ENCODE peak calls at places on chromosome X, in six cellular contexts. U, M, A, Z, V and X are unnamed samples.

GRCh38 chrX:42497356-42497755 is 280.6 kb downstream of the PPP1R2C start:
- DNase-seq in U (no peak), M (no peak), A (no peak), Z (no peak), V (no peak), X (no peak)

GRCh38 chrX:70979136-70979762 is 48.4 kb upstream of the SLC7A3 start:
- DNase-seq in U (peak), M (peak), A (peak), Z (no peak), V (no peak), X (no peak)

GRCh38 chrX:112654871-112655270 is 24.9 kb downstream of the LHFPL1 start:
- DNase-seq in U (no peak), M (no peak), A (no peak), Z (no peak), V (no peak), X (no peak)

GRCh38 chrX:123450217-123450616 is 266.1 kb downstream of the GRIA3 start:
- DNase-seq in U (peak), M (peak), A (peak), Z (no peak), V (no peak), X (no peak)

GRCh38 chrX:1361275-1361674 is 24.7 kb downstream of the IL3RA start:
- DNase-seq in U (no peak), M (no peak), A (no peak), Z (no peak), V (no peak), X (no peak)

GRCh38 chrX:24145340-24146186 is 4.0 kb upstream of the ZFX start:
- DNase-seq in U (no peak), M (no peak), A (peak), Z (no peak), V (peak), X (no peak)

GRCh38 chrX:71177327-71177726 is 32.7 kb downstream of the NLGN3 start:
- DNase-seq in U (no peak), M (no peak), A (no peak), Z (no peak), V (no peak), X (no peak)

GRCh38 chrX:130696542-130696941 is 206.5 kb downstream of the ENOX2 start:
- DNase-seq in U (no peak), M (no peak), A (no peak), Z (no peak), V (no peak), X (no peak)

GRCh38 chrX:113412106-113412505 is 571.5 kb upstream of the AMOT start:
- DNase-seq in U (no peak), M (no peak), A (no peak), Z (no peak), V (no peak), X (no peak)

GRCh38 chrX:65300104-65300809 is 234.3 kb downstream of the LAS1L start:
- DNase-seq in U (no peak), M (peak), A (no peak), Z (no peak), V (no peak), X (peak)

GRCh38 chrX:117147249-117147648 is 684.5 kb upstream of the CT83 start:
- DNase-seq in U (no peak), M (no peak), A (no peak), Z (no peak), V (no peak), X (no peak)

GRCh38 chrX:136867518-136867917 is 13.0 kb downstream of the RBMX start:
- DNase-seq in U (no peak), M (no peak), A (no peak), Z (no peak), V (no peak), X (no peak)

GRCh38 chrX:17453791-17454190 is 78.8 kb downstream of the NHS start:
- DNase-seq in U (no peak), M (no peak), A (no peak), Z (no peak), V (no peak), X (no peak)

GRCh38 chrX:133337250-133337649 is 78.0 kb downstream of the GPC4 start:
- DNase-seq in U (no peak), M (no peak), A (no peak), Z (no peak), V (no peak), X (no peak)

GRCh38 chrX:3520987-3521875 is 174.8 kb upstream of the MXRA5 start:
- DNase-seq in U (no peak), M (no peak), A (no peak), Z (no peak), V (no peak), X (no peak)

GRCh38 chrX:16826207-16826606 is 39.9 kb downstream of the TXLNG start:
- DNase-seq in U (peak), M (no peak), A (peak), Z (no peak), V (no peak), X (no peak)

GRCh38 chrX:99301990-99302389 is 1108.1 kb downstream of the PCDH19 start:
- DNase-seq in U (peak), M (peak), A (no peak), Z (no peak), V (no peak), X (no peak)

GRCh38 chrX:70044541-70045245 is 5.0 kb downstream of the AWAT2 start:
- DNase-seq in U (no peak), M (no peak), A (no peak), Z (no peak), V (no peak), X (no peak)

GRCh38 chrX:50618788-50619558 is 148.3 kb upstream of the DGKK start:
- DNase-seq in U (no peak), M (peak), A (no peak), Z (no peak), V (no peak), X (no peak)

GRCh38 chrX:122115604-122116003 is 1068.2 kb downstream of the GLUD2 start:
- DNase-seq in U (no peak), M (no peak), A (no peak), Z (no peak), V (no peak), X (no peak)

GRCh38 chrX:38558681-38559080 is 2.7 kb upstream of the TSPAN7 start:
- DNase-seq in U (no peak), M (no peak), A (no peak), Z (no peak), V (no peak), X (no peak)

GRCh38 chrX:154600962-154601374 is 16.0 kb downstream of the CTAG1A start:
- DNase-seq in U (no peak), M (no peak), A (no peak), Z (no peak), V (no peak), X (no peak)

GRCh38 chrX:14802943-14803710 is 69.7 kb downstream of the FANCB start:
- DNase-seq in U (no peak), M (no peak), A (no peak), Z (no peak), V (no peak), X (no peak)

GRCh38 chrX:7586126-7586525 is 256.8 kb upstream of the VCX start:
- DNase-seq in U (peak), M (peak), A (no peak), Z (no peak), V (no peak), X (no peak)

GRCh38 chrX:45699158-45699557 is 498.5 kb upstream of the DIPK2B start:
- DNase-seq in U (no peak), M (no peak), A (no peak), Z (no peak), V (no peak), X (no peak)

GRCh38 chrX:100316987-100317386 is 93.1 kb downstream of the PCDH19 start:
- DNase-seq in U (no peak), M (no peak), A (no peak), Z (no peak), V (no peak), X (no peak)

GRCh38 chrX:39766085-39766726 is 331.6 kb downstream of the BCOR start:
- DNase-seq in U (peak), M (no peak), A (no peak), Z (no peak), V (no peak), X (no peak)

GRCh38 chrX:100645106-100645505 is 1.1 kb downstream of the SRPX2 start:
- DNase-seq in U (no peak), M (no peak), A (no peak), Z (no peak), V (no peak), X (no peak)

GRCh38 chrX:132171478-132171877 is 43.7 kb upstream of the FRMD7 start:
- DNase-seq in U (no peak), M (no peak), A (no peak), Z (no peak), V (no peak), X (no peak)

GRCh38 chrX:48802089-48802812 is 384 bp downstream of the HDAC6 start:
- DNase-seq in U (peak), M (peak), A (peak), Z (peak), V (peak), X (peak)
- TF ChIP-seq CTCF in U (no peak), M (no peak), A (no peak), Z (no peak), V (no peak), X (no peak)

DNA sequence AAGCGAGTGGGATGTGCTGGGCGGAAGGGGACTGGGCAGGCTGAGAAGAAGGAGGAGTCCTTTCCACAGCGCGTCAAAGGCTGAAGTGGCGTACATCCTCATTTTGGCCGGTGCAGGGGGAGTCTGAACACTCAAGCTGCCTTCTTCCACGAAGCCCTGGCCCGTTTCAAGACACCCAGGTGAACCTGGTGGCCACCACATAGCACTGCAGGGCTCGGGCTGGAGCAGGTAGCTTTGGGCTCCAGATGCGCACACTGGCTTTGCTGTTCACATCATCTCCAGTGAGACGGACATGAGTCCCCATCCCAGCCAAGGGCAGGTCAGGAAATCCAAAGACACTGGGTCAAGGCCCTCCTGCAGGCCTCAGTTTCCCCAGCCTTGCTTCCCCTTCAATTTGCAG is 30.3 kb downstream of the CCNQ start:
- DNase-seq in U (no peak), M (peak), A (peak), Z (no peak), V (no peak), X (no peak)
- TF ChIP-seq CTCF in U (no peak), M (peak), A (no peak), Z (no peak), V (no peak), X (peak)

DNA sequence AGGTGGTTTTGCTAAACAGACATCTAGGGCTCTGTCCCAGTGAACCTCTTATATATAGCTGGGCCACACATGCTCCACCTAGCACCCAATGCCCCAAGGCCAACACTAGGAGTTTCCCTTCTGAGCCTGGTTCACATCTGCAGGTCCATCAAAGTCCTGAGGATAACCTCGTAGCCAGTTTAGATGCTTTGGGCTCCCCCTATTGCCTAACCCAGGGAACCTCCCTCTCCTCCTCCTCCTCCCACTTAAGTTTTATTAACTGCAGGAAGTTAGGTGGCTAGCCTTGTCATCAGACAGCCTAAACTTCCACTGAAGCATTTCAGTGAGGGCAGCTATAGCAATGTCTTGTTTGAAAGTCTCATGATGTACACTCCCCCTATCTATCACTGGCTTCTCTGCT is 88.0 kb downstream of the GUCY2F start:
- DNase-seq in U (no peak), M (peak), A (no peak), Z (no peak), V (no peak), X (no peak)
- TF ChIP-seq CTCF in U (no peak), M (peak), A (no peak), Z (no peak), V (no peak), X (no peak)

DNA sequence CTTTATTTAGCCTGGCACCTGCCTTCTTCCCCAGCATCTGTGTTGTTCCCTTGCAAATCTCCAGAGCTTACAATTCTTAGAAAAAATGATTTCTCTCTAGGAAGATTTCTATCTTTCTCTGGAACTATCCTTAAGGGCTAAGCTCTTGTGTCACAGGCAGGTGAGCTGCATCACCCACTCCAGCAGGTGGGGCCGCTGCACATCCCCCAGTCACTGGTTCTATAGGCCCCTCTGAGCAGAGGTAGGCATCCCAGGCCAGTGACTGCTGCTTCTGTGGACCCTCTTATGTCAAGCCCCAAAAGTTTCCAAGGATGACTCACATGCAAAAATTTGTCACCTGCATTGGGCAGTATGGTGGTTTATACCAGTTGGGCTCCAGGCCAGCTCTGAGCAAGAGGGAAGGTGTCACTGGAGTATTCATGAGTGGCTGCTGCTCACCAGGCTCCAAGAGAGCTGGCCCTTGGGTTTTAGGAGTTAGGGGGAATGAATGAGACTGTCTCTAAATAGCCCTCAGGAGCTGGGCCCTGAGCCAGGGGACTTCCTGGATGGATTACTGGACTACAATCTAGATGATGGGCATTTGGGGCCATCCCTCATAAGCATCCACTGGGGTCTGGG is 208.1 kb upstream of the EOLA2 start:
- DNase-seq in U (no peak), M (peak), A (no peak), Z (no peak), V (no peak), X (no peak)
- TF ChIP-seq CTCF in U (peak), M (peak), A (no peak), Z (no peak), V (no peak), X (no peak)

GRCh38 chrX:129522184-129523059 is 868 bp downstream of the SMARCA1 start:
- DNase-seq in U (peak), M (peak), A (peak), Z (peak), V (no peak), X (peak)
- TF ChIP-seq CTCF in U (peak), M (peak), A (no peak), Z (no peak), V (peak), X (no peak)

GRCh38 chrX:52217494-52218160 is 32.9 kb downstream of the MAGED4 start:
- DNase-seq in U (no peak), M (peak), A (no peak), Z (no peak), V (no peak), X (peak)
- TF ChIP-seq CTCF in U (no peak), M (peak), A (no peak), Z (no peak), V (no peak), X (no peak)

GRCh38 chrX:79413009-79413408 is 45.9 kb upstream of the ITM2A start:
- DNase-seq in U (peak), M (peak), A (no peak), Z (no peak), V (no peak), X (no peak)
- TF ChIP-seq CTCF in U (peak), M (peak), A (peak), Z (peak), V (peak), X (peak)

GRCh38 chrX:15815779-15816452 is 25.6 kb downstream of the ZRSR2 start:
- DNase-seq in U (peak), M (peak), A (peak), Z (no peak), V (no peak), X (no peak)
- TF ChIP-seq CTCF in U (peak), M (peak), A (no peak), Z (no peak), V (peak), X (peak)

DNA sequence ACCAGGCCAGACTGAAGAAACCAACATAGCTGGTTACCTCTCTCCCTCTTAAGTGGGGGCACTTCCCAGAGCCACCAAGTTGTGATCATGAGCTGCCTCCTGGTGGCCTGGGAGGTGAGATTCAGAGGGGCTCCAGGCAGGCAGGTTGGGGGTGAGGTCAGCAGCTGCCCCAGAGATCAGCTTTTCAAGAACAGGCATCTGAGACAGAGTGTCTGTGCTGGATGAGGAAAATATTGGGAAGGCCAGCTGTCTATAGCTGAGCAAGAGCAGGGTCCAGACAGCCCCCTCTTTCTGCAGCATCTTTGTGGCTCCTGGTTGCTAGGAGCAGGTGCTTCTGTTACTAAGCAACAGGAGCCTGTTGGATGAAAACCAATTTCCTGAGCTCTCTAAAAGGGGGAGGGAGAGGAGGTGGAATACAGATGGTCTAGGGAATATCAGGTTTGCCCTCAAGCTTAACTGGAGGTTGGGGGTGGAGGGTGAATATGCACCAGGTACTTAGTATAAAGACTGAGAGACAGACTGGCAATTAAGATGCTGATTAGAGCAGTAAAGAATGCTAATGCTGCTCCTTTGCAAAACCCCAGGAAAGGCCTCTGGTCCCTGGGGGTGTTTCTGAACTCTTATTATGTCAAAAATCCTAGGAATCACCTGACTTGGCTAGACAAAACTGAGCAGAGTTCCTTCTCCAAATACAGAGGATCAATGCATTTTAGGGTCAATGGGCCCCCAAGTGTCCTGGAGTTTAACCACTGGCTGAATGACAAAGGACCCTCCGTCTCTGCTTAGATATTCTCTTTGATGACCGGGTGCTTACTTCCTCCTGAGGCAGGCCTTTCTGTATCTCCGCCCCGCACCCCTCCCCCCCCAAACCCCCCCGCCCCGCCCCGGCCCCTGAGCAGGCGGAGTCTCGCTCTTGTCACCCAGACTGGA is 21.4 kb downstream of the ZCCHC13 start:
- DNase-seq in U (no peak), M (peak), A (no peak), Z (no peak), V (no peak), X (peak)
- TF ChIP-seq CTCF in U (no peak), M (peak), A (no peak), Z (no peak), V (no peak), X (no peak)